ENCODE peak calls at places on chromosome 11, in eight cellular contexts. One of them, this sample, is unnamed.

GRCh38 chr11:62555464-62556092 is 9.0 kb upstream of the AHNAK start:
- DNase-seq in NCI-H1417: no peak
- DNase-seq in NCI-H460: no peak
- DNase-seq in glutamatergic neuron: no peak
- DNase-seq in LHCN-M2: peak
- DNase-seq in Daoy: peak
- DNase-seq in lower lobe of right lung: peak
- DNase-seq in GOT3: no peak
- DNase-seq in this sample: peak

GRCh38 chr11:64472593-64473455 is 113.9 kb downstream of the RPS6KA4 start:
- DNase-seq in NCI-H1417: no peak
- DNase-seq in NCI-H460: no peak
- DNase-seq in glutamatergic neuron: no peak
- DNase-seq in LHCN-M2: no peak
- DNase-seq in Daoy: peak
- DNase-seq in lower lobe of right lung: no peak
- DNase-seq in GOT3: no peak
- DNase-seq in this sample: no peak

GRCh38 chr11:66068923-66069714 is 953 bp upstream of the PACS1 start:
- DNase-seq in NCI-H1417: peak
- DNase-seq in NCI-H460: peak
- DNase-seq in glutamatergic neuron: peak
- DNase-seq in LHCN-M2: peak
- DNase-seq in Daoy: peak
- DNase-seq in lower lobe of right lung: no peak
- DNase-seq in GOT3: no peak
- DNase-seq in this sample: peak

GRCh38 chr11:6755303-6755952 is 16.3 kb downstream of the OR2AG2 start:
- DNase-seq in NCI-H1417: peak
- DNase-seq in NCI-H460: peak
- DNase-seq in glutamatergic neuron: peak
- DNase-seq in LHCN-M2: peak
- DNase-seq in Daoy: peak
- DNase-seq in lower lobe of right lung: no peak
- DNase-seq in GOT3: no peak
- DNase-seq in this sample: peak

GRCh38 chr11:20249313-20249873 is 89.1 kb upstream of the DBX1 start:
- DNase-seq in NCI-H1417: peak
- DNase-seq in NCI-H460: no peak
- DNase-seq in glutamatergic neuron: no peak
- DNase-seq in LHCN-M2: no peak
- DNase-seq in Daoy: no peak
- DNase-seq in lower lobe of right lung: no peak
- DNase-seq in GOT3: no peak
- DNase-seq in this sample: peak

GRCh38 chr11:75347781-75348613 is 3.5 kb downstream of the ARRB1 start:
- DNase-seq in NCI-H1417: no peak
- DNase-seq in NCI-H460: no peak
- DNase-seq in glutamatergic neuron: no peak
- DNase-seq in LHCN-M2: peak
- DNase-seq in Daoy: peak
- DNase-seq in lower lobe of right lung: no peak
- DNase-seq in GOT3: no peak
- DNase-seq in this sample: peak

GRCh38 chr11:128559496-128560103 is 27.8 kb downstream of the ETS1 start:
- DNase-seq in NCI-H1417: no peak
- DNase-seq in NCI-H460: no peak
- DNase-seq in glutamatergic neuron: no peak
- DNase-seq in LHCN-M2: no peak
- DNase-seq in Daoy: no peak
- DNase-seq in lower lobe of right lung: no peak
- DNase-seq in GOT3: no peak
- DNase-seq in this sample: no peak

GRCh38 chr11:60915250-60915914 is 1.4 kb downstream of the TMEM109 start:
- DNase-seq in NCI-H1417: peak
- DNase-seq in NCI-H460: no peak
- DNase-seq in glutamatergic neuron: peak
- DNase-seq in LHCN-M2: peak
- DNase-seq in Daoy: peak
- DNase-seq in lower lobe of right lung: peak
- DNase-seq in GOT3: no peak
- DNase-seq in this sample: peak

GRCh38 chr11:84722583-84723108 is 904.5 kb downstream of the DLG2 start:
- DNase-seq in NCI-H1417: peak
- DNase-seq in NCI-H460: no peak
- DNase-seq in glutamatergic neuron: no peak
- DNase-seq in LHCN-M2: no peak
- DNase-seq in Daoy: no peak
- DNase-seq in lower lobe of right lung: no peak
- DNase-seq in GOT3: no peak
- DNase-seq in this sample: peak

GRCh38 chr11:108733479-108734116 is 68.7 kb downstream of the DDX10 start:
- DNase-seq in NCI-H1417: no peak
- DNase-seq in NCI-H460: no peak
- DNase-seq in glutamatergic neuron: no peak
- DNase-seq in LHCN-M2: peak
- DNase-seq in Daoy: peak
- DNase-seq in lower lobe of right lung: no peak
- DNase-seq in GOT3: no peak
- DNase-seq in this sample: no peak

GRCh38 chr11:8080674-8081590 is at the start of gene TUB:
- DNase-seq in NCI-H1417: peak
- DNase-seq in NCI-H460: no peak
- DNase-seq in glutamatergic neuron: no peak
- DNase-seq in LHCN-M2: no peak
- DNase-seq in Daoy: peak
- DNase-seq in lower lobe of right lung: no peak
- DNase-seq in GOT3: no peak
- DNase-seq in this sample: peak

GRCh38 chr11:2853997-2854560 is 31.5 kb downstream of the CDKN1C start:
- DNase-seq in NCI-H1417: no peak
- DNase-seq in NCI-H460: no peak
- DNase-seq in glutamatergic neuron: no peak
- DNase-seq in LHCN-M2: no peak
- DNase-seq in Daoy: no peak
- DNase-seq in lower lobe of right lung: no peak
- DNase-seq in GOT3: no peak
- DNase-seq in this sample: no peak

GRCh38 chr11:36240178-36240577 is 49.0 kb downstream of the COMMD9 start:
- DNase-seq in NCI-H1417: no peak
- DNase-seq in NCI-H460: no peak
- DNase-seq in glutamatergic neuron: no peak
- DNase-seq in LHCN-M2: peak
- DNase-seq in Daoy: peak
- DNase-seq in lower lobe of right lung: no peak
- DNase-seq in GOT3: no peak
- DNase-seq in this sample: no peak

GRCh38 chr11:14342906-14343305 is 16.1 kb downstream of the RRAS2 start:
- DNase-seq in NCI-H1417: no peak
- DNase-seq in NCI-H460: no peak
- DNase-seq in glutamatergic neuron: no peak
- DNase-seq in LHCN-M2: peak
- DNase-seq in Daoy: no peak
- DNase-seq in lower lobe of right lung: no peak
- DNase-seq in GOT3: no peak
- DNase-seq in this sample: peak

GRCh38 chr11:46333129-46333947 is 13.9 kb upstream of the DGKZ start:
- DNase-seq in NCI-H1417: peak
- DNase-seq in NCI-H460: no peak
- DNase-seq in glutamatergic neuron: peak
- DNase-seq in LHCN-M2: no peak
- DNase-seq in Daoy: no peak
- DNase-seq in lower lobe of right lung: no peak
- DNase-seq in GOT3: no peak
- DNase-seq in this sample: no peak

GRCh38 chr11:64135711-64136110 is 30.2 kb downstream of the MACROD1 start:
- DNase-seq in NCI-H1417: no peak
- DNase-seq in NCI-H460: no peak
- DNase-seq in glutamatergic neuron: no peak
- DNase-seq in LHCN-M2: no peak
- DNase-seq in Daoy: no peak
- DNase-seq in lower lobe of right lung: no peak
- DNase-seq in GOT3: no peak
- DNase-seq in this sample: no peak

GRCh38 chr11:94450061-94450460 is 43.6 kb downstream of the MRE11 start:
- DNase-seq in NCI-H1417: no peak
- DNase-seq in NCI-H460: no peak
- DNase-seq in glutamatergic neuron: no peak
- DNase-seq in LHCN-M2: peak
- DNase-seq in Daoy: no peak
- DNase-seq in lower lobe of right lung: no peak
- DNase-seq in GOT3: no peak
- DNase-seq in this sample: no peak

GRCh38 chr11:71102251-71102995 is 150.0 kb downstream of the SHANK2 start:
- DNase-seq in NCI-H1417: no peak
- DNase-seq in NCI-H460: no peak
- DNase-seq in glutamatergic neuron: no peak
- DNase-seq in LHCN-M2: no peak
- DNase-seq in Daoy: peak
- DNase-seq in lower lobe of right lung: no peak
- DNase-seq in GOT3: no peak
- DNase-seq in this sample: no peak

GRCh38 chr11:45809456-45810395 is 4.8 kb downstream of the SLC35C1 start:
- DNase-seq in NCI-H1417: no peak
- DNase-seq in NCI-H460: no peak
- DNase-seq in glutamatergic neuron: no peak
- DNase-seq in LHCN-M2: no peak
- DNase-seq in Daoy: no peak
- DNase-seq in lower lobe of right lung: no peak
- DNase-seq in GOT3: no peak
- DNase-seq in this sample: no peak

GRCh38 chr11:98300777-98301176 is 720.0 kb upstream of the CNTN5 start:
- DNase-seq in NCI-H1417: no peak
- DNase-seq in NCI-H460: no peak
- DNase-seq in glutamatergic neuron: no peak
- DNase-seq in LHCN-M2: no peak
- DNase-seq in Daoy: no peak
- DNase-seq in lower lobe of right lung: no peak
- DNase-seq in GOT3: no peak
- DNase-seq in this sample: peak

GRCh38 chr11:65961267-65962135 is at the start of gene SART1:
- DNase-seq in NCI-H1417: peak
- DNase-seq in NCI-H460: peak
- DNase-seq in glutamatergic neuron: peak
- DNase-seq in LHCN-M2: peak
- DNase-seq in Daoy: peak
- DNase-seq in lower lobe of right lung: peak
- DNase-seq in GOT3: peak
- DNase-seq in this sample: peak

GRCh38 chr11:132994038-132994502 is 538.2 kb downstream of the OPCML start:
- DNase-seq in NCI-H1417: peak
- DNase-seq in NCI-H460: no peak
- DNase-seq in glutamatergic neuron: peak
- DNase-seq in LHCN-M2: no peak
- DNase-seq in Daoy: no peak
- DNase-seq in lower lobe of right lung: no peak
- DNase-seq in GOT3: no peak
- DNase-seq in this sample: no peak

GRCh38 chr11:72652871-72653615 is 21.2 kb downstream of the PDE2A start:
- DNase-seq in NCI-H1417: peak
- DNase-seq in NCI-H460: no peak
- DNase-seq in glutamatergic neuron: peak
- DNase-seq in LHCN-M2: no peak
- DNase-seq in Daoy: no peak
- DNase-seq in lower lobe of right lung: no peak
- DNase-seq in GOT3: no peak
- DNase-seq in this sample: no peak

GRCh38 chr11:3995307-3995706 is 99.3 kb upstream of the RRM1 start:
- DNase-seq in NCI-H1417: no peak
- DNase-seq in NCI-H460: no peak
- DNase-seq in glutamatergic neuron: no peak
- DNase-seq in LHCN-M2: no peak
- DNase-seq in Daoy: no peak
- DNase-seq in lower lobe of right lung: no peak
- DNase-seq in GOT3: no peak
- DNase-seq in this sample: no peak

GRCh38 chr11:81772161-81772560 is 961.5 kb downstream of the FAM181B start:
- DNase-seq in NCI-H1417: peak
- DNase-seq in NCI-H460: no peak
- DNase-seq in glutamatergic neuron: no peak
- DNase-seq in LHCN-M2: no peak
- DNase-seq in Daoy: no peak
- DNase-seq in lower lobe of right lung: no peak
- DNase-seq in GOT3: no peak
- DNase-seq in this sample: no peak

GRCh38 chr11:72069787-72070251 is 10.5 kb downstream of the NUMA1 start:
- DNase-seq in NCI-H1417: no peak
- DNase-seq in NCI-H460: peak
- DNase-seq in glutamatergic neuron: no peak
- DNase-seq in LHCN-M2: peak
- DNase-seq in Daoy: peak
- DNase-seq in lower lobe of right lung: peak
- DNase-seq in GOT3: peak
- DNase-seq in this sample: peak

GRCh38 chr11:122045181-122045586 is 70.8 kb downstream of the BLID start:
- DNase-seq in NCI-H1417: no peak
- DNase-seq in NCI-H460: no peak
- DNase-seq in glutamatergic neuron: no peak
- DNase-seq in LHCN-M2: peak
- DNase-seq in Daoy: peak
- DNase-seq in lower lobe of right lung: no peak
- DNase-seq in GOT3: no peak
- DNase-seq in this sample: no peak

GRCh38 chr11:68050371-68050841 is 11.6 kb downstream of the TCIRG1 start:
- DNase-seq in NCI-H1417: no peak
- DNase-seq in NCI-H460: no peak
- DNase-seq in glutamatergic neuron: no peak
- DNase-seq in LHCN-M2: no peak
- DNase-seq in Daoy: no peak
- DNase-seq in lower lobe of right lung: no peak
- DNase-seq in GOT3: no peak
- DNase-seq in this sample: no peak

GRCh38 chr11:102260241-102260640 is 57.0 kb upstream of the BIRC3 start:
- DNase-seq in NCI-H1417: no peak
- DNase-seq in NCI-H460: no peak
- DNase-seq in glutamatergic neuron: no peak
- DNase-seq in LHCN-M2: no peak
- DNase-seq in Daoy: no peak
- DNase-seq in lower lobe of right lung: no peak
- DNase-seq in GOT3: no peak
- DNase-seq in this sample: no peak

GRCh38 chr11:95991101-95991500 is 67.2 kb upstream of the MTMR2 start:
- DNase-seq in NCI-H1417: no peak
- DNase-seq in NCI-H460: no peak
- DNase-seq in glutamatergic neuron: no peak
- DNase-seq in LHCN-M2: peak
- DNase-seq in Daoy: no peak
- DNase-seq in lower lobe of right lung: no peak
- DNase-seq in GOT3: no peak
- DNase-seq in this sample: peak

GRCh38 chr11:108857382-108857781 is 192.5 kb downstream of the DDX10 start:
- DNase-seq in NCI-H1417: peak
- DNase-seq in NCI-H460: no peak
- DNase-seq in glutamatergic neuron: no peak
- DNase-seq in LHCN-M2: no peak
- DNase-seq in Daoy: no peak
- DNase-seq in lower lobe of right lung: no peak
- DNase-seq in GOT3: no peak
- DNase-seq in this sample: no peak

GRCh38 chr11:15819679-15820286 is 536.6 kb downstream of the SOX6 start:
- DNase-seq in NCI-H1417: no peak
- DNase-seq in NCI-H460: peak
- DNase-seq in glutamatergic neuron: peak
- DNase-seq in LHCN-M2: peak
- DNase-seq in Daoy: peak
- DNase-seq in lower lobe of right lung: peak
- DNase-seq in GOT3: no peak
- DNase-seq in this sample: peak

GRCh38 chr11:119206512-119207299 is 567 bp downstream of the CBL start:
- DNase-seq in NCI-H1417: peak
- DNase-seq in NCI-H460: no peak
- DNase-seq in glutamatergic neuron: peak
- DNase-seq in LHCN-M2: peak
- DNase-seq in Daoy: peak
- DNase-seq in lower lobe of right lung: peak
- DNase-seq in GOT3: no peak
- DNase-seq in this sample: peak